ENCODE peak calls at places on chromosomes 6 and 20, in ten cellular contexts. L is globus pallidus; T is LHCN-M2; Q is GM12865; V is stimulated activated CD8-positive, alpha-beta memory T cell treated with anti-CD3 and anti-CD28 coated beads, Interleukin-12 subunit alpha, Interleukin-12 subunit beta, amount 100 ng/mL, for 1 hour; M is brain microvascular endothelial cell; Y is activated naive CD4-positive, alpha-beta T cell; X is naive B cell; K is aorta; B is hepatocyte. R is an unnamed sample.

GRCh38 chr6:170186006-170186908 is 104.6 kb downstream of the DLL1 start:
- DNase-seq in L (no peak), T (no peak), Q (no peak), V (no peak), M (no peak), Y (no peak), X (no peak), K (no peak), B (no peak), R (no peak)

GRCh38 chr20:44888226-44889103 is 3.0 kb downstream of the YWHAB start:
- DNase-seq in L (no peak), T (peak; percentile 15), Q (peak; percentile 13), V (no peak), M (no peak), Y (no peak), X (no peak), K (no peak), B (peak; percentile 30), R (no peak)

GRCh38 chr6:37251211-37251610 is 6.4 kb upstream of the TBC1D22B start:
- DNase-seq in L (no peak), T (peak; percentile 44), Q (no peak), V (no peak), M (no peak), Y (no peak), X (no peak), K (no peak), B (no peak), R (no peak)

GRCh38 chr6:163183791-163184190 is 230.7 kb upstream of the QKI start:
- DNase-seq in L (no peak), T (no peak), Q (no peak), V (no peak), M (no peak), Y (no peak), X (no peak), K (no peak), B (no peak), R (no peak)

GRCh38 chr20:23350855-23351838 is 556 bp downstream of the NXT1 start:
- DNase-seq in L (peak; percentile 49), T (peak; percentile 45), Q (peak; percentile 75), V (peak; percentile 27), M (peak; percentile 53), Y (no peak), X (peak; percentile 67), K (peak; percentile 82), B (peak; percentile 67), R (peak; percentile 70)

GRCh38 chr6:34243901-34244884 is 4.6 kb downstream of the SMIM29 start:
- DNase-seq in L (no peak), T (peak; percentile 98), Q (no peak), V (no peak), M (peak; percentile 93), Y (no peak), X (no peak), K (peak; percentile 93), B (peak; percentile 89), R (peak; percentile 53)

GRCh38 chr6:159772196-159772595 is 10.4 kb downstream of the ACAT2 start:
- DNase-seq in L (no peak), T (no peak), Q (no peak), V (no peak), M (no peak), Y (no peak), X (no peak), K (no peak), B (no peak), R (no peak)

GRCh38 chr6:38554700-38555413 is 84.9 kb downstream of the BTBD9 start:
- DNase-seq in L (no peak), T (peak; percentile 65), Q (no peak), V (no peak), M (peak; percentile 39), Y (no peak), X (no peak), K (no peak), B (no peak), R (no peak)

GRCh38 chr6:100230115-100230975 is 234.4 kb downstream of the SIM1 start:
- DNase-seq in L (no peak), T (peak; percentile 96), Q (no peak), V (no peak), M (no peak), Y (no peak), X (no peak), K (no peak), B (no peak), R (no peak)

GRCh38 chr20:24523661-24524060 is 54.2 kb downstream of the SYNDIG1 start:
- DNase-seq in L (peak; percentile 86), T (no peak), Q (no peak), V (no peak), M (no peak), Y (no peak), X (no peak), K (no peak), B (no peak), R (no peak)

GRCh38 chr6:98200084-98200483 is 634.3 kb upstream of the POU3F2 start:
- DNase-seq in L (no peak), T (no peak), Q (no peak), V (no peak), M (no peak), Y (no peak), X (no peak), K (no peak), B (no peak), R (no peak)

GRCh38 chr20:32559216-32559752 is 25.8 kb downstream of the NOL4L start:
- DNase-seq in L (no peak), T (no peak), Q (no peak), V (no peak), M (no peak), Y (no peak), X (no peak), K (no peak), B (no peak), R (no peak)

GRCh38 chr6:13355043-13355945 is 27.0 kb upstream of the TBC1D7 start:
- DNase-seq in L (no peak), T (peak; percentile 95), Q (peak; percentile 74), V (no peak), M (peak; percentile 94), Y (no peak), X (peak; percentile 56), K (no peak), B (peak; percentile 54), R (no peak)

GRCh38 chr6:16751251-16751946 is 9.9 kb downstream of the ATXN1 start:
- DNase-seq in L (no peak), T (peak; percentile 76), Q (no peak), V (no peak), M (no peak), Y (no peak), X (no peak), K (no peak), B (no peak), R (no peak)

GRCh38 chr6:12580296-12580695 is 136.3 kb upstream of the PHACTR1 start:
- DNase-seq in L (no peak), T (no peak), Q (no peak), V (no peak), M (no peak), Y (no peak), X (no peak), K (no peak), B (no peak), R (no peak)

GRCh38 chr20:41158082-41158625 is 20.8 kb downstream of the PLCG1 start:
- DNase-seq in L (no peak), T (no peak), Q (no peak), V (no peak), M (no peak), Y (no peak), X (no peak), K (no peak), B (no peak), R (no peak)

GRCh38 chr6:101080597-101080996 is 199.5 kb upstream of the ASCC3 start:
- DNase-seq in L (no peak), T (peak; percentile 66), Q (no peak), V (no peak), M (peak; percentile 37), Y (no peak), X (no peak), K (no peak), B (no peak), R (no peak)

GRCh38 chr20:3800878-3801260 is 4.8 kb downstream of the CDC25B start:
- DNase-seq in L (no peak), T (no peak), Q (no peak), V (no peak), M (no peak), Y (no peak), X (no peak), K (no peak), B (no peak), R (peak; percentile 47)

R was measured in lower lobe of right lung.